ENCODE peak calls at places on chromosomes 11 and 22, in five cellular contexts. P, C, N, Y and K are unnamed samples.
A peak's percentile ranks its signal among the peaks of the same experiment; 100 is the strongest.

GRCh38 chr11:17548444-17548843 is 1.4 kb downstream of the OTOG start:
- DNase-seq in Y (no peak), N (no peak), P (no peak), C (peak; percentile 32), K (no peak)

GRCh38 chr11:116578971-116579687 is 193.7 kb downstream of the BUD13 start:
- DNase-seq in P (no peak), Y (no peak), N (no peak), C (no peak), K (no peak)

GRCh38 chr11:44708523-44709280 is 18.1 kb upstream of the TSPAN18 start:
- DNase-seq in C (no peak), N (no peak), Y (no peak), P (no peak), K (no peak)

GRCh38 chr11:46427364-46427763 is 35.8 kb upstream of the CHRM4 start:
- DNase-seq in C (peak; percentile 16), N (no peak), Y (no peak), P (no peak), K (no peak)

GRCh38 chr11:126971305-126971704 is 29.3 kb downstream of the KIRREL3 start:
- DNase-seq in N (no peak), C (no peak), P (no peak), Y (no peak), K (no peak)

GRCh38 chr11:44680982-44681597 is 45.7 kb upstream of the TSPAN18 start:
- DNase-seq in P (no peak), N (no peak), C (no peak), Y (no peak), K (no peak)

GRCh38 chr11:134519788-134520187 is 107.7 kb upstream of the B3GAT1 start:
- DNase-seq in Y (no peak), P (no peak), C (no peak), N (no peak), K (no peak)

GRCh38 chr11:84673753-84674152 is 953.4 kb downstream of the DLG2 start:
- DNase-seq in P (no peak), N (no peak), C (no peak), Y (no peak), K (no peak)

GRCh38 chr11:43810929-43811596 is 69.6 kb upstream of the ALKBH3 start:
- DNase-seq in C (no peak), N (no peak), P (no peak), Y (no peak), K (no peak)

GRCh38 chr22:50622723-50623327 is 5.1 kb downstream of the ARSA start:
- DNase-seq in N (no peak), Y (no peak), C (no peak), P (peak; percentile 93), K (no peak)

GRCh38 chr22:50169774-50170341 is 673 bp upstream of the PANX2 start:
- DNase-seq in C (no peak), P (no peak), Y (no peak), N (peak; percentile 28), K (no peak)

GRCh38 chr11:17932472-17932871 is 80.4 kb downstream of the SERGEF start:
- DNase-seq in N (no peak), C (no peak), Y (no peak), P (no peak), K (no peak)

GRCh38 chr11:96658436-96658835 is 268.6 kb downstream of the JRKL start:
- DNase-seq in N (no peak), P (no peak), Y (no peak), C (no peak), K (no peak)

GRCh38 chr22:44181033-44181911 is 547 bp downstream of the PARVG start:
- DNase-seq in Y (no peak), C (no peak), N (peak; percentile 54), P (peak; percentile 53), K (no peak)

GRCh38 chr22:40764743-40765441 is 54.3 kb downstream of the SLC25A17 start:
- DNase-seq in Y (no peak), N (no peak), P (no peak), C (no peak), K (no peak)

GRCh38 chr11:94776351-94777321 is 8.5 kb downstream of the AMOTL1 start:
- DNase-seq in P (no peak), Y (no peak), N (peak; percentile 35), C (peak; percentile 17), K (peak; percentile 73)

DNA sequence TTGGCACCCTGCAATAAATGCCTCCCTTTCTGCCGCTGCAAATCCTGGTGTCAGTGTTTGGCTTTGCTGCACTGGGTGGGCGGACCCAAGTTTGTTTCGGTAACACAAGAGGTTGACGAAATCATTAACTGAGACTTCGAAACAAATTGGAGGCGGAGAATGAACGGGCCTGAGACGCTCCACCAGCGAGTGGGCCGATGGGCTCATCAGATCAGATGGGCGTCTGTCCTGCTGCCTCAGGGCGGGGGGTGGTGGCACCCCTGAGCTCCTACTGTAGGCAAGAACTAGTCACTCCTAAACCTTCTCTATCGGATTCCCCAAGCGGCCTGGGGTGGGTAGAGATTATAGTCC is 918 bp upstream of the CAPN5 start:
- DNase-seq in C (no peak), Y (no peak), P (peak; percentile 60), N (peak; percentile 61), K (no peak)
- H3K4me3 ChIP-seq in C (peak overlapping the region; percentile 65), Y (peak overlapping the region; percentile 50), P (peak overlapping the region; percentile 83), N (peak overlapping the region; percentile 59), K (peak overlapping the region; percentile 54)

GRCh38 chr11:64934765-64935633 is 694 bp downstream of the GPHA2 start:
- DNase-seq in P (no peak), N (no peak), C (no peak), Y (no peak), K (no peak)

GRCh38 chr11:64933213-64933934 is 2.3 kb downstream of the GPHA2 start:
- DNase-seq in C (no peak), P (no peak), Y (no peak), N (no peak), K (no peak)

GRCh38 chr11:64936539-64936938 is 846 bp upstream of the GPHA2 start:
- DNase-seq in N (no peak), Y (no peak), C (no peak), P (no peak), K (no peak)

GRCh38 chr11:64933935-64934693 is 1.6 kb downstream of the GPHA2 start:
- DNase-seq in Y (no peak), P (no peak), N (no peak), C (no peak), K (no peak)

GRCh38 chr11:64935634-64936081 is at the start of gene GPHA2:
- DNase-seq in P (no peak), Y (peak; percentile 16), C (no peak), N (no peak), K (no peak)
- TF ChIP-seq CTCF in P (no peak), Y (peak; percentile 7), C (no peak), N (no peak), K (peak; percentile 4)

GRCh38 chr22:36817429-36817783 is 571 bp upstream of the PVALB start:
- DNase-seq in P (no peak), C (no peak), Y (no peak), N (no peak), K (no peak)
- H3K4me3 ChIP-seq in P (no peak overlapping the region), C (peak overlapping the region; percentile 46), Y (no peak overlapping the region), N (peak overlapping the region; percentile 8), K (no peak overlapping the region)

GRCh38 chr11:108093128-108093904 is 28.1 kb upstream of the ACAT1 start:
- DNase-seq in N (no peak), C (peak; percentile 70), P (no peak), Y (no peak), K (no peak)
- TF ChIP-seq CTCF in N (no peak), C (no peak), P (no peak), Y (no peak), K (no peak)

DNA sequence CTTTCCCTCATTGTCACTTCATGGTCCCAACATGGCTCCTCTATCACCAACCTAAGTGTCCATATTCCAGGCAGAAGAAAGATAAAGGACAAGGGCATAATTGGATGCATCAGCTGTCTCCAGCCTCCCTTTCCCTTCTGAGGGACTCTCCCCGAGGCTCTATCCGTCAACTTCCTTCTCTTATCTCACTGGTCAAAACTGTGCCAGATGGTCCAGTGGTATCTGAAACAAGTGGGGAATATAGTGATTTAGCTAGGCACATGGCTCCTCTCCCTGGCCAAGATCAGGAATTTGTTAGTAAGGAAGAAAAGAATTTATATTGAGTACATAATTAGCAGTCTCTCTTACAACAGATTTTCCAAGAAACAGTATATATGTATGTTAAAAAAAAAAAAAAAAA is 12.6 kb upstream of the SPON1 start:
- DNase-seq in Y (no peak), P (no peak), C (no peak), N (no peak), K (no peak)
- H3K4me3 ChIP-seq in Y (no peak overlapping the region), P (no peak overlapping the region), C (no peak overlapping the region), N (no peak overlapping the region), K (no peak overlapping the region)

GRCh38 chr11:114026355-114026754 is 33.2 kb upstream of the ZBTB16 start:
- DNase-seq in Y (no peak), N (no peak), C (peak; percentile 18), P (no peak), K (no peak)
- TF ChIP-seq CTCF in Y (peak; percentile 20), N (no peak), C (no peak), P (no peak), K (peak; percentile 15)

GRCh38 chr11:64870176-64870892 is 8.1 kb downstream of the EHD1 start:
- DNase-seq in Y (no peak), C (no peak), N (peak; percentile 80), P (peak; percentile 36), K (no peak)

GRCh38 chr11:64872790-64873488 is 5.5 kb downstream of the EHD1 start:
- DNase-seq in N (no peak), C (no peak), Y (no peak), P (peak; percentile 38), K (no peak)

GRCh38 chr11:64868904-64869570 is 9.4 kb downstream of the EHD1 start:
- DNase-seq in P (no peak), C (peak; percentile 60), N (no peak), Y (peak; percentile 59), K (no peak)

GRCh38 chr11:64869571-64870175 is 8.7 kb downstream of the EHD1 start:
- DNase-seq in Y (no peak), P (no peak), N (no peak), C (no peak), K (no peak)

DNA sequence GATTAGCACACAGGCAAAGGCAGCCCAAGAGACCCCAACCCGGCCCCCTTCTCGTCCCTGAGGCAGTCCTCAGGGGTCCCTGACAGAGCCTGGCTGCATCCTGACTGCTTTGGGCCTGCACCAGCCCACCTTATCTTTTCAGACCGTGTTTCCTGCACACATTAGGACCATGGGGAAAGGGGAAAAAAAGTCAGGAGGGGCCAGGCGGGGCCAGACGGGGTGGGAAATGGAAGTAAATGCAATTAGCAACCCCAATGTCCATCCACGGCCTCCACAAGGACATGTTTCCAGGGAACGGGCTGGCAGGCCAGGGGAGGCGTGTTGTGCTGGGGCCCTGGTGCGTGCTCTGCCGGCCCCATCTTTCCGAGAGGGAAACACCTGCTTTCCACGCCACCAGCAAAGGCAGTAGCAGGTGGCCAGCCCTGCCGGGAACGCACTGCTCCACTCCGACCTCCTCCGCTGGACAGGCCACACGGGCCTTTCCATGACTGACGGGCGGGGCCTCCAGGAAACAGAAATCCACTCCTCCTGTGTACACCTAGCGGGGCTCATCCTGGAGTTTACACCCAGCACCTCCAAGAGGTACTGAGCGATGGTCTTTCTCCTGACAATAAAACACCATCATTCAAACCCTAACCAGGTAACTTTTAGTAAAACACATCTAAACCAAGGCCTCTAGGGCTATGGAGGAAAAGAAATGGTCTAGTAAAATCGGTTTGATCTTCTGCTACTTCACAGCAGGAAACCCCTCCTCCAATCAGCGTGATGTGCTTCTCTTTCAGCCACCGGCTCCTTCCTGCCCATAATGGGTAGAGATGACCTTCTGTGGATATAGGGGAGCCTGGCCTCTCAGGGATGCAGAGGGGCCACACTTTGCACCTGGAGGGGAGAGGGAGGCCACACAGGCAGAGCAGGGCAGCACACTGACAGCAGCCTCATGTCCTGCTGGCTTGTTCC is 7.2 kb downstream of the EHD1 start:
- DNase-seq in C (no peak), N (no peak), Y (no peak), P (peak; percentile 64), K (no peak)
- H3K4me3 ChIP-seq in C (no peak overlapping the region), N (peak overlapping the region; percentile 1), Y (no peak overlapping the region), P (no peak overlapping the region), K (no peak overlapping the region)

GRCh38 chr22:46740910-46741785 is 3.1 kb upstream of the CERK start:
- DNase-seq in C (no peak), N (no peak), P (no peak), Y (no peak), K (no peak)
- TF ChIP-seq CTCF in C (no peak), N (no peak), P (no peak), Y (no peak), K (no peak)